ENCODE peak calls at places on chromosome 20, in four cellular contexts. E is HT-29; Q is CD8-positive, alpha-beta memory T cell; P is T-helper 2 cell. X is an unnamed sample.

GRCh38 chr20:10466855-10467254 is 31.8 kb downstream of the SLX4IP start:
- DNase-seq in Q (no peak), E (no peak), P (no peak), X (no peak)

GRCh38 chr20:4366076-4366475 is 350.7 kb upstream of the RNF24 start:
- DNase-seq in P (no peak), Q (no peak), E (no peak), X (no peak)

GRCh38 chr20:8933391-8933807 is 135.5 kb upstream of the PLCB4 start:
- DNase-seq in E (no peak), P (no peak), Q (no peak), X (no peak)

GRCh38 chr20:44598413-44599290 is 16.3 kb downstream of the PKIG start:
- DNase-seq in Q (no peak), E (no peak), P (peak), X (no peak)

GRCh38 chr20:17634666-17635319 is 47.2 kb downstream of the RRBP1 start:
- DNase-seq in Q (no peak), E (no peak), P (no peak), X (no peak)

GRCh38 chr20:235891-236290 is 8.8 kb downstream of the DEFB129 start:
- DNase-seq in Q (no peak), P (no peak), E (peak), X (no peak)

GRCh38 chr20:51876511-51876910 is 74.2 kb upstream of the SALL4 start:
- DNase-seq in E (no peak), P (no peak), Q (no peak), X (no peak)

GRCh38 chr20:63145156-63145555 is 70.8 kb downstream of the YTHDF1 start:
- DNase-seq in E (no peak), P (no peak), Q (no peak), X (no peak)

GRCh38 chr20:8357703-8358102 is 225.6 kb downstream of the PLCB1 start:
- DNase-seq in P (no peak), E (no peak), Q (no peak), X (no peak)

GRCh38 chr20:32731882-32732266 is 11.4 kb downstream of the COMMD7 start:
- DNase-seq in Q (no peak), P (peak), E (no peak), X (no peak)

GRCh38 chr20:9769954-9770353 is 68.9 kb downstream of the PAK5 start:
- DNase-seq in Q (no peak), P (no peak), E (no peak), X (no peak)

GRCh38 chr20:32333181-32333987 is 24.7 kb upstream of the ASXL1 start:
- DNase-seq in Q (no peak), P (peak), E (no peak), X (no peak)

GRCh38 chr20:4195499-4195898 is 180.1 kb upstream of the RNF24 start:
- DNase-seq in P (no peak), Q (no peak), E (peak), X (peak)

GRCh38 chr20:41317536-41318270 is at the start of gene ZHX3:
- DNase-seq in E (peak), P (peak), Q (peak), X (peak)

GRCh38 chr20:17910828-17911294 is 57.7 kb downstream of the SNX5 start:
- DNase-seq in Q (no peak), E (peak), P (no peak), X (no peak)

GRCh38 chr20:24289737-24290481 is 179.5 kb upstream of the SYNDIG1 start:
- DNase-seq in P (peak), E (no peak), Q (no peak), X (peak)

GRCh38 chr20:45373353-45374100 is 4.6 kb downstream of the TP53TG5 start:
- DNase-seq in Q (peak), E (peak), P (peak), X (peak)

GRCh38 chr20:33732166-33732970 is 572 bp downstream of the ZNF341 start:
- DNase-seq in P (no peak), Q (peak), E (peak), X (peak)

GRCh38 chr20:57629976-57630525 is 9.8 kb upstream of the ZBP1 start:
- DNase-seq in Q (no peak), E (no peak), P (no peak), X (no peak)

GRCh38 chr20:29410805-29411457 is 1846.5 kb upstream of the DEFB115 start:
- DNase-seq in Q (no peak), P (no peak), E (no peak), X (no peak)

GRCh38 chr20:37297066-37297736 is 7.7 kb downstream of the MANBAL start:
- DNase-seq in E (no peak), Q (no peak), P (no peak), X (no peak)

GRCh38 chr20:63002511-63002910 is 4.3 kb downstream of the BHLHE23 start:
- DNase-seq in Q (no peak), P (no peak), E (no peak), X (no peak)